ENCODE peak calls at places on chromosomes 4 and X, in ten cellular contexts. W, P, Y, T, U, O, N, V, D and I are unnamed samples. For H3K27me3 and H3K36me3, the result is how much of the 10 kb centered on the place peaks cover.

GRCh38 chrX:78624884-78625283 is 34.2 kb downstream of the RTL3 start:
- DNase-seq in W (no peak), P (no peak), Y (no peak), T (no peak), U (no peak), O (no peak), N (no peak), V (no peak), D (no peak), I (no peak)

GRCh38 chrX:9880237-9880636 is 86.9 kb upstream of the CLDN34 start:
- DNase-seq in W (no peak), P (no peak), Y (no peak), T (no peak), U (no peak), O (no peak), N (no peak), V (no peak), D (no peak), I (no peak)

GRCh38 chr4:84596826-84597225 is 13.9 kb downstream of the CDS1 start:
- DNase-seq in W (no peak), P (no peak), Y (no peak), T (no peak), U (no peak), O (no peak), N (no peak), V (no peak), D (no peak), I (no peak)

GRCh38 chrX:115582035-115582870 is 21.3 kb downstream of the PLS3 start:
- DNase-seq in W (no peak), P (no peak), Y (no peak), T (no peak), U (no peak), O (no peak), N (no peak), V (no peak), D (no peak), I (no peak)

GRCh38 chr4:123649644-123650356 is 253.2 kb downstream of the SPRY1 start:
- DNase-seq in W (peak), P (no peak), Y (no peak), T (no peak), U (peak), O (no peak), N (peak), V (no peak), D (peak), I (peak)

GRCh38 chr4:1539132-1539755 is 133.0 kb upstream of the NKX1-1 start:
- DNase-seq in W (no peak), P (no peak), Y (no peak), T (peak), U (no peak), O (no peak), N (no peak), V (peak), D (no peak), I (no peak)

GRCh38 chr4:146040623-146041022 is 102.0 kb upstream of the ZNF827 start:
- DNase-seq in W (no peak), P (no peak), Y (no peak), T (no peak), U (no peak), O (no peak), N (no peak), V (no peak), D (no peak), I (no peak)

GRCh38 chr4:77797239-77797638 is 21.9 kb downstream of the CNOT6L start:
- DNase-seq in W (no peak), P (no peak), Y (no peak), T (no peak), U (no peak), O (no peak), N (no peak), V (no peak), D (no peak), I (no peak)

GRCh38 chrX:87582453-87582852 is 64.9 kb downstream of the KLHL4 start:
- DNase-seq in W (no peak), P (no peak), Y (no peak), T (no peak), U (no peak), O (no peak), N (no peak), V (no peak), D (no peak), I (no peak)

GRCh38 chr4:128812360-128812958 is 3.0 kb downstream of the JADE1 start:
- DNase-seq in W (no peak), P (no peak), Y (no peak), T (no peak), U (peak), O (no peak), N (peak), V (no peak), D (peak), I (peak)

GRCh38 chrX:1893758-1894294 is 279.0 kb downstream of the ASMT start:
- DNase-seq in W (no peak), P (no peak), Y (no peak), T (no peak), U (no peak), O (no peak), N (no peak), V (no peak), D (no peak), I (no peak)

GRCh38 chrX:40101430-40101802 is 3.7 kb upstream of the BCOR start:
- DNase-seq in W (no peak), P (no peak), Y (no peak), T (no peak), U (no peak), O (no peak), N (no peak), V (no peak), D (no peak), I (no peak)
- H3K27me3 ChIP-seq in W (under half), P (under half), Y (under half), T (under half), U (under half), O (under half), N (under half), V (under half), D (half or more), I (under half)

GRCh38 chr4:158869001-158869400 is 100.2 kb downstream of the FNIP2 start:
- DNase-seq in W (no peak), P (no peak), Y (no peak), T (no peak), U (no peak), O (no peak), N (no peak), V (peak), D (no peak), I (no peak)
- TF ChIP-seq POLR2A in W (no peak), P (no peak), Y (no peak), T (no peak), U (no peak), O (no peak), N (no peak), V (no peak), D (no peak), I (no peak)

DNA sequence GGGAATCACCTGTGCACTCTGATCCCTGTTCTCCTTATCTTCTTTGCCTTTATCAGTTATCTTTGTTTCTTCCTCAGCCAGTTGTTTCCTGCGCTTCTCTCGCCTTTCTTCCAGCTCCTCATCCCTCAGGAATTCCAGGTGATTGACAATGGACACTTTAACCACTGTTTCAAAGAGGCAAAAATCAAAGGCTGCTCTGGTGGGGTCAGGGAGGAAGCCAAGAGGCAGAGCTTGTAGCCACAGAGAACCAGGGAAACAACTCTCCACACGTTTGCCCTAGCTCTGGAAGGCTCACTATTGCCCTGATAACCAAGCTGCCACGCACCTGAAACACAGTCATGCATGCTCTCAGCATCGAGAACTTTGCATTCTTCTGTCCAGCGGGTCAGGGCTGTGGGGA is 124.5 kb upstream of the HSD17B10 start:
- DNase-seq in W (no peak), P (no peak), Y (no peak), T (no peak), U (no peak), O (no peak), N (no peak), V (no peak), D (no peak), I (no peak)
- H3K36me3 ChIP-seq in W (under half), P (under half), Y (under half), T (under half), U (half or more), O (half or more), N (under half), V (half or more), D (half or more), I (under half)

DNA sequence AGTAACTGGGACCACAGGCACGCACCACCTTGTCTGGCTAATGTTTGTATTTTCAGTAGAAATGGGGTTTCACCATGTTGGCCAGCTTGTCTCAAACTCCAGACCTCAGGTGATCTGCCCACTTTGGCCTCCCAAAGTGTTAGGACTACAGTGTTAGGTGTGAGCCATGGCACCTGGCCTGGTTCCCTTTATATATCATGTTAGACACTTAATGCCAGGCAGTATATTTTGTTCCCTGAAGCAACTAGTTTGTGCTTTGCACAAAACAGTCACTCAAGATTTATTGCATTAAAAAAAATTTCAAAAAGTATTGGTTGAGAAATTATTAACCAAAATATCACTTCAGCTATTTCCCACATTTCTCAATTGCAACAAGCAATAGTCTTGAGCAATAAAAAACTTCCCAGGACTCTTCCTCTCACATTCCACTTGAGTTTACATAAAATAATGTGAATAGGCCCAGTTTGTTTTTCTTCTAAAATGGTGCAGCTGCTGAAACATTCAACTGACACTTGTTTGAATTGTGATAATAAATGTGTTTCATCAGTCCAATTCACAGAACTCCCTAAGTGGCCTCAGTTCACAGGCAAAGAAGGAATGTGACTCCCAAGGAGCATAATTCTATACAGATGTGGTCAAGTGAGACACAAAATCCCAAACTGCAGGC is 22.7 kb downstream of the CXCL1 start:
- DNase-seq in W (no peak), P (no peak), Y (no peak), T (no peak), U (peak), O (no peak), N (no peak), V (no peak), D (no peak), I (no peak)
- H3K27me3 ChIP-seq in W (under half), P (under half), Y (under half), T (under half), U (under half), O (under half), N (under half), V (under half), D (under half), I (under half)

GRCh38 chrX:47581731-47582647 is at the start of gene TIMP1:
- DNase-seq in W (peak), P (peak), Y (peak), T (peak), U (peak), O (no peak), N (peak), V (peak), D (peak), I (peak)
- TF ChIP-seq POLR2A in W (no peak), P (peak), Y (peak), T (peak), U (peak), O (no peak), N (peak), V (no peak), D (no peak), I (peak)

GRCh38 chr4:184782731-184783472 is 42.9 kb downstream of the ACSL1 start:
- DNase-seq in W (no peak), P (no peak), Y (no peak), T (no peak), U (no peak), O (no peak), N (no peak), V (no peak), D (no peak), I (no peak)

GRCh38 chr4:184787766-184788503 is 37.8 kb downstream of the ACSL1 start:
- DNase-seq in W (no peak), P (no peak), Y (no peak), T (no peak), U (no peak), O (no peak), N (no peak), V (no peak), D (no peak), I (no peak)

GRCh38 chr4:184785813-184786212 is 40.0 kb downstream of the ACSL1 start:
- DNase-seq in W (no peak), P (no peak), Y (no peak), T (no peak), U (no peak), O (no peak), N (no peak), V (no peak), D (no peak), I (no peak)

GRCh38 chr4:184784628-184785257 is 41.0 kb downstream of the ACSL1 start:
- DNase-seq in W (no peak), P (no peak), Y (no peak), T (no peak), U (no peak), O (no peak), N (no peak), V (no peak), D (no peak), I (no peak)
- H3K36me3 ChIP-seq in W (under half), P (under half), Y (under half), T (under half), U (under half), O (half or more), N (under half), V (half or more), D (half or more), I (under half)

GRCh38 chrX:108123591-108124366 is 32.2 kb downstream of the ATG4A start:
- DNase-seq in W (no peak), P (no peak), Y (no peak), T (no peak), U (no peak), O (no peak), N (no peak), V (no peak), D (no peak), I (peak)
- H3K27me3 ChIP-seq in W (under half), P (under half), Y (under half), T (under half), U (under half), O (under half), N (under half), V (under half), D (under half), I (under half)

GRCh38 chr4:158771776-158772175 is 3.0 kb downstream of the FNIP2 start:
- DNase-seq in W (no peak), P (no peak), Y (no peak), T (no peak), U (no peak), O (no peak), N (no peak), V (no peak), D (no peak), I (no peak)

GRCh38 chr4:158766419-158767044 is 2.3 kb upstream of the FNIP2 start:
- DNase-seq in W (no peak), P (no peak), Y (no peak), T (no peak), U (no peak), O (no peak), N (no peak), V (no peak), D (no peak), I (no peak)

GRCh38 chr4:158769175-158769831 is 477 bp downstream of the FNIP2 start:
- DNase-seq in W (peak), P (peak), Y (no peak), T (peak), U (no peak), O (no peak), N (peak), V (peak), D (peak), I (peak)

GRCh38 chr4:158770671-158771070 is 1.8 kb downstream of the FNIP2 start:
- DNase-seq in W (no peak), P (no peak), Y (no peak), T (no peak), U (no peak), O (no peak), N (no peak), V (no peak), D (no peak), I (no peak)

DNA sequence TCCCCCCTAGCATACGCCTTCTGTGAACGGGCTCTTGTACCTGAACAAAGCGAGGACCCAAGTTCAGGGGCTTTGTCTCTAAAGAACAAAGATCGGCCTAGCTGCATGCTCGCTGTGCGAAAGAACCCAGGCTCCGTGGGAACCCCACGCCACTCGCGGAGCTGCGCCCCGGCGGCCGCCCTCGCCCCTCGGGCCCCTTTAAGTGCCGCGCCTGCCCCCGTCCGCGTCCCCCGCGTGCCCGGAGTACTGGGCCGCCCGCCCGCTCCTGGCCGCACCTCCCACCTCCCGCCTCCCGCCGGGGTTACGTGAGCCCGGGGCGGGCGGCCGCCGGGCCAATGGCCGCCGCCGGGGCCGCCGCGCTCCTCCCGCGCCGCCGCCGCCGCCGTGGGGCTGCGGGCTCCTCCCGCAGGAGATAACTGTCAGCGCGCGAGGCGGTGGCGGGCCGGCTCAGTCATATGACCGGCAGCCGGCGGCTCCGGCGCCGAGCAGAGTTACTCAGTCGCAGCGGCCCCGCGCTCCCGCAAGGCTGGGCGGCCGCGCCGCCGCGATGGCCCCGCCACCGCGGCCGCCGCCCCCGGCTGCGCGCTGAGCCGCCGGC is at the start of gene FNIP2:
- DNase-seq in W (peak), P (peak), Y (no peak), T (peak), U (peak), O (no peak), N (peak), V (peak), D (peak), I (peak)
- TF ChIP-seq POLR2A in W (peak), P (peak), Y (peak), T (no peak), U (peak), O (no peak), N (peak), V (no peak), D (no peak), I (peak)